ENCODE peak calls at places on chromosome 14, in nine cellular contexts. J is AG10803, Z is MM.1S, O is GM13977, P is HFF-Myc, G is nephron progenitor cell, I is HTR-8/SVneo, R is endothelial cell, U is Calu3. X is an unnamed sample.

GRCh38 chr14:24062216-24062980 is 9.0 kb upstream of the CPNE6 start:
- DNase-seq in J (no peak), U (no peak), O (no peak), G (no peak), R (no peak), I (no peak), P (no peak), Z (no peak), X (no peak)

GRCh38 chr14:105067140-105067968 is 2.1 kb upstream of the GPR132 start:
- DNase-seq in R (no peak), J (no peak), U (no peak), P (no peak), G (no peak), O (no peak), I (peak; percentile 56), Z (peak; percentile 18), X (no peak)

GRCh38 chr14:72824051-72824450 is 69.8 kb downstream of the DPF3 start:
- DNase-seq in P (no peak), R (no peak), Z (no peak), U (no peak), J (peak; percentile 46), O (no peak), G (no peak), I (no peak), X (no peak)

GRCh38 chr14:33357225-33358010 is 418.7 kb downstream of the NPAS3 start:
- DNase-seq in O (no peak), I (no peak), U (no peak), P (no peak), R (no peak), Z (no peak), G (no peak), J (no peak), X (no peak)

GRCh38 chr14:103088921-103089320 is 4.9 kb downstream of the LBHD2 start:
- DNase-seq in O (no peak), G (no peak), I (no peak), U (no peak), J (no peak), R (no peak), P (no peak), Z (no peak), X (no peak)

GRCh38 chr14:75831971-75832370 is 149.8 kb downstream of the TGFB3 start:
- DNase-seq in R (no peak), J (peak; percentile 66), U (peak; percentile 12), I (no peak), O (no peak), P (no peak), G (no peak), Z (no peak), X (no peak)

GRCh38 chr14:65637780-65638179 is 225.2 kb downstream of the FUT8 start:
- DNase-seq in I (no peak), G (no peak), J (peak; percentile 10), P (peak; percentile 5), U (peak; percentile 1), O (peak; percentile 78), Z (no peak), R (no peak), X (no peak)

GRCh38 chr14:88791629-88792571 is 853 bp downstream of the EML5 start:
- DNase-seq in U (peak; percentile 12), J (no peak), P (no peak), Z (peak; percentile 8), O (no peak), I (no peak), G (peak; percentile 13), R (peak; percentile 5), X (no peak)

GRCh38 chr14:91228112-91229004 is 16.1 kb downstream of the GPR68 start:
- DNase-seq in R (no peak), J (peak; percentile 40), Z (no peak), I (no peak), G (no peak), U (no peak), O (peak; percentile 88), P (no peak), X (no peak)

GRCh38 chr14:50964683-50965390 is 20.6 kb upstream of the PYGL start:
- DNase-seq in U (peak; percentile 64), J (peak; percentile 93), R (no peak), G (no peak), P (no peak), I (peak; percentile 58), O (no peak), Z (no peak), X (no peak)

GRCh38 chr14:92932448-92933395 is 9.8 kb downstream of the CHGA start:
- DNase-seq in R (no peak), Z (no peak), O (no peak), I (no peak), G (no peak), P (no peak), J (no peak), U (no peak), X (no peak)

GRCh38 chr14:94355191-94355794 is 32.2 kb upstream of the SERPINA6 start:
- DNase-seq in O (no peak), Z (no peak), I (no peak), G (peak; percentile 32), P (no peak), R (peak; percentile 22), U (peak; percentile 48), J (peak; percentile 76), X (no peak)

GRCh38 chr14:68669644-68670343 is 123.1 kb downstream of the ZFP36L1 start:
- DNase-seq in Z (no peak), I (no peak), R (no peak), J (no peak), O (no peak), U (no peak), P (no peak), G (no peak), X (no peak)

GRCh38 chr14:21990116-21990515 is 316.5 kb upstream of the OR4E1 start:
- DNase-seq in O (no peak), R (no peak), I (no peak), J (no peak), Z (peak; percentile 25), U (no peak), P (no peak), G (no peak), X (no peak)

GRCh38 chr14:99129998-99130397 is 142.0 kb downstream of the BCL11B start:
- DNase-seq in U (no peak), O (no peak), G (no peak), Z (no peak), P (no peak), J (no peak), R (no peak), I (no peak), X (no peak)

GRCh38 chr14:101017209-101017608 is 113.7 kb upstream of the RTL1 start:
- DNase-seq in P (no peak), G (no peak), U (no peak), I (peak; percentile 50), O (no peak), Z (no peak), J (peak; percentile 75), R (peak; percentile 0), X (no peak)

GRCh38 chr14:22973217-22974032 is 8.9 kb downstream of the AJUBA start:
- DNase-seq in J (peak; percentile 70), G (peak; percentile 49), R (peak; percentile 61), P (no peak), O (peak; percentile 70), Z (peak; percentile 19), U (peak; percentile 62), I (peak; percentile 51), X (no peak)

GRCh38 chr14:101256266-101256665 is 305.0 kb upstream of the DIO3 start:
- DNase-seq in I (no peak), O (peak; percentile 10), J (no peak), G (no peak), R (no peak), P (no peak), Z (no peak), U (no peak), X (no peak)

GRCh38 chr14:28565345-28565744 is 201.2 kb upstream of the FOXG1 start:
- DNase-seq in O (no peak), I (no peak), G (no peak), Z (no peak), J (no peak), R (no peak), P (no peak), U (no peak), X (no peak)

GRCh38 chr14:38964630-38965029 is 138.4 kb downstream of the SEC23A start:
- DNase-seq in O (no peak), R (no peak), J (peak; percentile 26), P (no peak), G (no peak), I (peak; percentile 12), U (no peak), Z (no peak), X (no peak)

GRCh38 chr14:99647407-99647806 is 2.5 kb downstream of the HHIPL1 start:
- DNase-seq in J (no peak), I (no peak), Z (no peak), R (no peak), P (no peak), O (no peak), U (no peak), G (no peak), X (no peak)

GRCh38 chr14:99790978-99791376 is 2.2 kb upstream of the EML1 start:
- DNase-seq in P (no peak), J (no peak), G (no peak), R (no peak), O (no peak), Z (no peak), I (no peak), U (no peak), X (no peak)

GRCh38 chr14:92676031-92676430 is 72.4 kb downstream of the LGMN start:
- DNase-seq in O (no peak), Z (no peak), U (no peak), R (no peak), J (no peak), P (no peak), G (no peak), I (no peak), X (no peak)

GRCh38 chr14:56738020-56738419 is 72.3 kb downstream of the OTX2 start:
- DNase-seq in U (no peak), R (no peak), P (no peak), J (no peak), O (no peak), Z (no peak), I (no peak), G (no peak), X (no peak)

GRCh38 chr14:98953544-98954346 is 318.3 kb downstream of the BCL11B start:
- DNase-seq in J (peak; percentile 86), G (no peak), R (no peak), O (no peak), P (no peak), Z (no peak), I (no peak), U (peak; percentile 53), X (peak; percentile 51)

GRCh38 chr14:88904864-88905263 is 80.4 kb downstream of the TTC8 start:
- DNase-seq in G (no peak), R (no peak), Z (no peak), U (no peak), O (no peak), J (peak; percentile 65), P (no peak), I (no peak), X (no peak)

GRCh38 chr14:105745433-105746123 is 219.2 kb downstream of the TMEM121 start:
- DNase-seq in Z (no peak), G (no peak), J (no peak), O (peak; percentile 2), I (no peak), P (no peak), R (no peak), U (no peak), X (no peak)

GRCh38 chr14:58171090-58171489 is 19.1 kb upstream of the ARMH4 start:
- DNase-seq in O (peak; percentile 63), Z (peak; percentile 85), G (peak; percentile 72), I (peak; percentile 100), R (peak; percentile 50), P (peak; percentile 75), U (peak; percentile 77), J (peak; percentile 86), X (peak; percentile 81)

GRCh38 chr14:53316504-53316903 is 163.4 kb upstream of the DDHD1 start:
- DNase-seq in P (no peak), I (no peak), O (no peak), J (no peak), U (no peak), G (no peak), R (no peak), Z (no peak), X (no peak)

GRCh38 chr14:50607181-50607580 is 47.2 kb downstream of the ATL1 start:
- DNase-seq in U (no peak), G (no peak), Z (no peak), O (no peak), P (no peak), I (no peak), R (no peak), J (peak; percentile 89), X (no peak)

GRCh38 chr14:105588236-105588860 is 62.0 kb downstream of the TMEM121 start:
- DNase-seq in Z (no peak), O (peak; percentile 36), P (no peak), G (no peak), J (no peak), R (no peak), I (no peak), U (no peak), X (no peak)

X was measured in LoVo.